ENCODE peak calls at places on chromosome 3, in four cellular contexts. H is foreskin fibroblast, Z is fibroblast of pulmonary artery, V is Calu3. T is an unnamed sample.

GRCh38 chr3:160801386-160802118 is 45.5 kb downstream of the PPM1L start:
- DNase-seq in H (peak), Z (peak), V (no peak), T (no peak)

GRCh38 chr3:15096026-15096425 is 2.9 kb downstream of the RBSN start:
- DNase-seq in V (no peak), H (no peak), Z (no peak), T (no peak)

GRCh38 chr3:53114412-53115074 is 15.7 kb downstream of the RFT1 start:
- DNase-seq in Z (no peak), V (no peak), H (peak), T (no peak)

GRCh38 chr3:56917337-56917697 is 115.6 kb upstream of the ARHGEF3 start:
- DNase-seq in V (no peak), Z (no peak), H (no peak), T (no peak)

GRCh38 chr3:159989973-159990846 is 1.6 kb downstream of the IL12A start:
- DNase-seq in H (no peak), Z (no peak), V (no peak), T (no peak)

GRCh38 chr3:149299938-149300791 is 33.3 kb downstream of the TM4SF18 start:
- DNase-seq in H (peak), Z (peak), V (peak), T (no peak)

GRCh38 chr3:45909542-45909941 is 23.2 kb downstream of the CCR9 start:
- DNase-seq in V (no peak), Z (no peak), H (no peak), T (no peak)

GRCh38 chr3:149339931-149340309 is 6.5 kb upstream of the TM4SF18 start:
- DNase-seq in V (peak), Z (peak), H (peak), T (peak)

GRCh38 chr3:123377173-123377740 is 71.6 kb downstream of the ADCY5 start:
- DNase-seq in V (no peak), H (no peak), Z (no peak), T (no peak)

GRCh38 chr3:54171509-54171908 is 49.2 kb downstream of the CACNA2D3 start:
- DNase-seq in H (no peak), Z (no peak), V (no peak), T (no peak)

GRCh38 chr3:185558395-185558794 is 6.0 kb upstream of the LIPH start:
- DNase-seq in V (peak), Z (no peak), H (no peak), T (no peak)

GRCh38 chr3:50581459-50581842 is 12.1 kb downstream of the HEMK1 start:
- DNase-seq in H (no peak), V (no peak), Z (no peak), T (no peak)

GRCh38 chr3:4584537-4585249 is 91.5 kb downstream of the ITPR1 start:
- DNase-seq in H (no peak), Z (peak), V (no peak), T (no peak)

GRCh38 chr3:69214241-69214640 is 91.8 kb upstream of the LMOD3 start:
- DNase-seq in V (no peak), H (no peak), Z (no peak), T (no peak)

GRCh38 chr3:13414040-13414729 is 5.9 kb downstream of the NUP210 start:
- DNase-seq in H (no peak), V (peak), Z (no peak), T (no peak)

GRCh38 chr3:13420051-13420816 is at the start of gene NUP210:
- DNase-seq in H (no peak), Z (no peak), V (peak), T (no peak)

GRCh38 chr3:13419356-13420050 is 619 bp downstream of the NUP210 start:
- DNase-seq in V (peak), H (peak), Z (no peak), T (peak)

GRCh38 chr3:13415236-13416001 is 4.7 kb downstream of the NUP210 start:
- DNase-seq in Z (no peak), H (no peak), V (no peak), T (no peak)

GRCh38 chr3:13416002-13416793 is 3.9 kb downstream of the NUP210 start:
- DNase-seq in H (no peak), Z (no peak), V (no peak), T (no peak)
- TF ChIP-seq CTCF in H (no peak), Z (no peak), V (no peak), T (no peak)

GRCh38 chr3:10195692-10196091 is 31.0 kb downstream of the IRAK2 start:
- DNase-seq in V (no peak), Z (no peak), H (no peak), T (no peak)

GRCh38 chr3:10194328-10195071 is 29.8 kb downstream of the IRAK2 start:
- DNase-seq in Z (no peak), H (peak), V (no peak), T (no peak)

GRCh38 chr3:10189557-10190374 is 25.0 kb downstream of the IRAK2 start:
- DNase-seq in V (peak), Z (peak), H (peak), T (no peak)

GRCh38 chr3:10193692-10194327 is 29.1 kb downstream of the IRAK2 start:
- DNase-seq in H (no peak), Z (no peak), V (no peak), T (no peak)

GRCh38 chr3:10192953-10193691 is 28.4 kb downstream of the IRAK2 start:
- DNase-seq in V (no peak), H (peak), Z (peak), T (no peak)
- TF ChIP-seq CTCF in V (no peak), H (peak), Z (peak), T (no peak)

GRCh38 chr3:190120161-190121060 is at the start of gene P3H2:
- DNase-seq in Z (peak), H (peak), V (peak), T (peak)
- TF ChIP-seq CTCF in Z (peak), H (peak), V (peak), T (no peak)

GRCh38 chr3:140276698-140277097 is 341.7 kb downstream of the CLSTN2 start:
- DNase-seq in V (peak), H (peak), Z (peak), T (no peak)
- TF ChIP-seq CTCF in V (no peak), H (peak), Z (peak), T (no peak)